ENCODE peak calls at places on chromosomes 6 and 20, in four cellular contexts. D is PC-3, N is AG10803, P is AG04449. Y is an unnamed sample.

GRCh38 chr6:106072501-106073140 is 13.5 kb upstream of the PRDM1 start:
- DNase-seq in N (no peak), D (no peak), P (no peak), Y (no peak)

GRCh38 chr20:35991142-35991771 is 22.9 kb downstream of the CNBD2 start:
- DNase-seq in N (peak; percentile 21), P (no peak), D (peak; percentile 68), Y (no peak)

GRCh38 chr20:63884506-63885263 is 10.2 kb upstream of the DNAJC5 start:
- DNase-seq in N (no peak), P (no peak), D (no peak), Y (no peak)

GRCh38 chr6:166076625-166077024 is 91.0 kb downstream of the TBXT start:
- DNase-seq in P (no peak), D (no peak), N (no peak), Y (no peak)

GRCh38 chr6:36659271-36659670 is 19.2 kb upstream of the CDKN1A start:
- DNase-seq in N (peak; percentile 99), D (peak; percentile 15), P (no peak), Y (peak; percentile 60)

GRCh38 chr6:36701401-36701991 is 3.9 kb downstream of the RAB44 start:
- DNase-seq in N (no peak), P (no peak), D (peak; percentile 32), Y (no peak)

GRCh38 chr6:10528170-10528981 is 7.2 kb downstream of the GCNT2 start:
- DNase-seq in N (no peak), P (no peak), D (peak; percentile 88), Y (no peak)

GRCh38 chr6:101779051-101779844 is 385.7 kb downstream of the GRIK2 start:
- DNase-seq in N (peak; percentile 47), P (no peak), D (peak; percentile 13), Y (no peak)

GRCh38 chr6:149922642-149923326 is at the start of gene RAET1G:
- DNase-seq in D (peak; percentile 85), N (peak; percentile 90), P (peak; percentile 71), Y (peak; percentile 61)

GRCh38 chr20:34220581-34220980 is 20.6 kb upstream of the ASIP start:
- DNase-seq in D (peak; percentile 68), P (peak; percentile 36), N (peak; percentile 61), Y (peak; percentile 39)

GRCh38 chr6:4928426-4928825 is 75.4 kb downstream of the RPP40 start:
- DNase-seq in P (no peak), D (peak; percentile 31), N (peak; percentile 62), Y (peak; percentile 26)

DNA sequence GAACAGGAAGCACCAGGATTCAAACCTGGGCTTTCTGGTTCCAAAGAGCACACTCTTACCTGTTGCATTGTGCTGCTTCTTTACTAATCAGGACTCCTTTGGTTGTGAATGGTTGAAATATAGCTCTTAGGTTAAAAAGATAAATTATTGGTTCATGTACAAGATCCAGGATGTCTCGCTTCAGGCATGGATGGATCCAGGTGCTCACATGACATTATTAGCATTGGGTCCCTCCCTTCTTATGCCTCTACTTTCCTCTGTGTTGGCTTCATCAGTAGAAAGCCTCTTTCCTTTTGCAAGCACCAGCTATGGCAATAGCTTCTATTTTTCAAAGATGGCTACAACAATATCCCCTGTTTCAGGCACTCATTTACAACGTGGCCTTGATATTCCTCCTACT is 217.7 kb upstream of the SULF2 start:
- DNase-seq in D (no peak), P (no peak), N (no peak), Y (no peak)
- H3K4me3 ChIP-seq in D (no peak overlapping the region), P (no peak overlapping the region), N (no peak overlapping the region), Y (no peak overlapping the region)

GRCh38 chr6:6886886-6887285 is 220.9 kb upstream of the RREB1 start:
- DNase-seq in P (no peak), D (no peak), N (no peak), Y (no peak)

GRCh38 chr6:6889601-6890000 is 218.2 kb upstream of the RREB1 start:
- DNase-seq in N (no peak), P (no peak), D (no peak), Y (no peak)

GRCh38 chr6:6885521-6886088 is 222.2 kb upstream of the RREB1 start:
- DNase-seq in D (no peak), N (no peak), P (no peak), Y (no peak)

GRCh38 chr6:6884193-6884627 is 223.6 kb upstream of the RREB1 start:
- DNase-seq in P (no peak), D (no peak), N (peak; percentile 8), Y (no peak)

DNA sequence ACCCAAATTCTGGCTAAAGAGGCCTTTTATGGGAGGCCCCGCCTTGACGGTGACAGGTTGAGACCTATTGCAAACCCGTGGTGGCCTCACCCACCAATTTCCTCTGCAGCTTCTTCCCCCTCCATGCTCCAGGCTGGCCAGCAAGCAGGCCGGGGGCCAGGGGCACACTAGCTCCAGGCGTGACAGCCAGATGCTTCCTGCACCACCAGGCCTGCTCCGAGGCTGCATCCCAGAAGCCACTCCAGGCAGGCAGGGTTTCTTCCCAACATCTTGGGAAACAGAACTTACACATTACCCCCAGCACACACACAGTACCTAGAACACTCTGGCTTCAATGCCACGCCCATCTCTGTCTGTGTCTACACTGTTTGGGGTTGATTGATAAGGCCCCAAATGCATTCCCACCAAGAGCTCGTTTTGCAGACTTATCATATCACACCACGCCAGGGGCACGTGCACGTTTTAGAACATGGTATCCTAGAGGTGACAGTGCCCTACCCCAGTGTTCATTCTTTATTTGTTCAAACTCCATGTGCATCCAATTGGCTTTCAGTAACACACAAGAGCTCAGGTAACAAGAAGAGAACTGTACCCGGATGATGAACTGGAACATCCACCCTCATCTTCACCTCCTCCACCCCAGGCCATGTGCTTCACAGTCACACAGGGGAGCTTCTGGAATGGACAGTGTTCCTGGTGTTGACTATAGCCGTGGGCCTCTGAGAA is 221.4 kb upstream of the RREB1 start:
- DNase-seq in N (no peak), D (no peak), P (no peak), Y (no peak)
- H3K4me3 ChIP-seq in N (no peak overlapping the region), D (no peak overlapping the region), P (no peak overlapping the region), Y (no peak overlapping the region)

GRCh38 chr20:58403272-58403671 is 14.2 kb downstream of the VAPB start:
- DNase-seq in N (no peak), P (no peak), D (no peak), Y (no peak)

GRCh38 chr20:58405504-58406291 is 16.7 kb downstream of the VAPB start:
- DNase-seq in D (no peak), N (no peak), P (no peak), Y (no peak)

GRCh38 chr20:58401123-58401639 is 12.2 kb downstream of the VAPB start:
- DNase-seq in D (no peak), N (no peak), P (no peak), Y (no peak)

GRCh38 chr20:58402305-58402704 is 13.3 kb downstream of the VAPB start:
- DNase-seq in N (no peak), P (no peak), D (no peak), Y (no peak)

GRCh38 chr20:58402827-58403226 is 13.8 kb downstream of the VAPB start:
- DNase-seq in N (no peak), P (no peak), D (no peak), Y (no peak)
- H3K4me3 ChIP-seq in N (no peak overlapping the region), P (no peak overlapping the region), D (no peak overlapping the region), Y (no peak overlapping the region)

DNA sequence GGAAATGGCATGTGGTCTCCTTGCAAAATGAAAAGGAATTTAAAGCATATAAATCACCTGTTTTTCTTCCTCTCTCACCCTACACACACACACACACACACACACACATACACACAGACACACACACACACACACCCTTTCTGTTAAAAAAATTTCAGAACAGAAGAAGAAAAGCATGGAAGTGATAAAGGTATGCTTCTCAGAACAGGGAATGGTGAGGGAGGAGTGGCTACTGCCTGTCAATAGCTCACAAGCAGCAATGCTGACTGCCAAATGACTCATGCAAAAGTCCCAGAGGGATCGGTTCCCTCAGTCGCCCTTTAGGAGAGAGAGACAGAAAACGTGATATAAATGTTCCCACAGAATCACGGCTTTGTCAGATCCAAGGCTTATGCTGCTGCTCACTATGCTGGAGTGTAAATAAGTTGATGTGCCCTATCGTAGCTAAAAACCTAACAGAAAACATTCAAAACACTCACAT is 102.7 kb downstream of the IBTK start:
- DNase-seq in D (peak; percentile 86), N (peak; percentile 94), P (peak; percentile 74), Y (peak; percentile 75)
- H3K4me3 ChIP-seq in D (peak overlapping the region; percentile 45), N (peak overlapping the region; percentile 22), P (peak overlapping the region; percentile 34), Y (peak overlapping the region; percentile 15)

GRCh38 chr6:139839506-139840156 is 465.2 kb upstream of the CITED2 start:
- DNase-seq in N (peak; percentile 54), D (no peak), P (no peak), Y (peak; percentile 56)
- H3K4me3 ChIP-seq in N (peak overlapping the region; percentile 0), D (no peak overlapping the region), P (no peak overlapping the region), Y (peak overlapping the region; percentile 1)

DNA sequence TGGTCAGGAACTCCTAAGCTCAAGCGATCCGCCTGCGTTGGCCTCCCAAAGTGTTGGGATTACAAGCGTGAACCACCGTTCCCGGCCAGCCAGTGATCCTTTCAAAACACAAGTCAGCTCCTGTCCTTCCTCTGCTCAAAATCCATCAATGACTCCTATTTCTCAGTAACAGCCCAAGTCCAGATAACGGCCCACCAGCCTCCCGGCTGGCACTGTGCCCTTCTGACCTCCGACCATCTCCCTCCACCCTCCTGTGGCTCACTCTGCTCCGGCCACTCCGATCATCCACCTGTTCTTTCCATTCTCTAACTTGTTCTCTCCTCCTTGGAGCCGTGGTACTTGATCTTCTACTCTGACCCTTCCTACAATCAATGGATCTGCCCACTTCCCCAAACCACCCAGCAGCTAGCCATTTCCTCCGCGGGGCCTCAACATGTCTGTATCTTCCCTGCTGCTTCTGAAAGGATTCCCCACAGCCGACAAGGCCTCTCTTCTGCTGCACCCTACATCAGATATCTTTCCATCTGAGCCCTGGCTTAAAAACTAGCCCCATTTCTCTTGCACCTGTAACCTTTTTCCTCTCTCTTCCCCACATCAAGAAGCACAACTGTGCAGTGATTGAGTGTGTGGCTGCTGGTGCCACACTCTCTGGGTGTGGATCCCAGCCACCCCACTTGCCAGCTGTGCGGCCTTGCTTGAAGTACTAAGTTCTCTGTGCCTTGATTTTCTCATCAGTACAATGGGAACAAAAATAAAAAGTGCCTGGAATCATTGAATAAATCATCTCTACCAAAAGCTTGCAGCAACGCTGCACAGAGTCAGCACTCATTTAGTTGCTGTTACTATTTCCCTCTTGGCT is 6.1 kb upstream of the ZMYND8 start:
- DNase-seq in N (no peak), D (no peak), P (no peak), Y (no peak)
- H3K4me3 ChIP-seq in N (no peak overlapping the region), D (no peak overlapping the region), P (no peak overlapping the region), Y (no peak overlapping the region)

DNA sequence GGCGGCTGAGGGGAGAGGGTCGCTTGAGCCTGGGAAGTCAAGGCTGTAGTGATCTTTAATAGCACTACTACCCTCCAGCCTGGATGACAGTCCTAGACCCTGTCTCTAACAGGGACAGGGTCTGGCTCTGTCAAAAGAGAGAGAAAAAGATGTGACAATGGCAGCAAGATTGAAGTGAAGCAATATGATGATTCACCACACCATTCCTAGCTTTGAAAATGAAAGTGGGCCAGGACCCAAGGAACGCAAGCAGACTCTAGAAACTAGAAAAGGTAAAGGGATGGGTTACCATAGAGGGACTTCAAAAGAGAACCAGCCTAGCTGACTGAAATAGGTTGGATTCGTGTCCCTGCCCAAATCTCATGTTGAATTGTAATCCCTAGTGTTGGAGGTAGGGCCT is 426.9 kb downstream of the HTR1B start:
- DNase-seq in N (no peak), P (no peak), D (no peak), Y (no peak)
- H3K4me3 ChIP-seq in N (no peak overlapping the region), P (no peak overlapping the region), D (no peak overlapping the region), Y (no peak overlapping the region)

DNA sequence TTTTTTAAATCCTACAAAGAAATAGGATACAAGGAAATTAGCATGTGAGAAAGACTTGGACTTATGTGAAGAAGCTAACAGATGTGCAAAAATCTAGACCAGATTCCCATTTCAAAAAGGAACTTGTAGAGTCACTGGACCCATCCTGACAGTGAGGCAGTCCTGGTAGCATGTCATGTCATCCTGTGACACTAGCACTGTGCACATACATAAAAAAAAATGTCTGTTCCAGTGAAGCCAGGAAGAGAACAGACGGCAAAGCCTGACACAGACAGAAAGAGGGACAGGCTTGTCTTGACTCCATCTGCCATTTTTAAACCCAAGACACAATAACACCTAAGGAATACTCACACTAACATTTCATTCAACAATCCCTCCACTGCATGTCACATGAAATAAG is 159.8 kb downstream of the BACH2 start:
- DNase-seq in N (no peak), P (no peak), D (no peak), Y (no peak)
- H3K4me3 ChIP-seq in N (no peak overlapping the region), P (no peak overlapping the region), D (no peak overlapping the region), Y (no peak overlapping the region)